ENCODE peak calls at places on chromosomes 13 and 19, in six cellular contexts. P, I, X, D, T and S are unnamed samples.

GRCh38 chr13:113207890-113208423 is 512 bp downstream of the PCID2 start:
- DNase-seq in D (peak), P (peak), I (peak), X (no peak), T (no peak), S (peak)

GRCh38 chr19:55080915-55081772 is 5.5 kb downstream of the EPS8L1 start:
- DNase-seq in I (peak), T (peak), D (peak), X (no peak), P (peak), S (peak)

GRCh38 chr13:60642552-60642951 is 245.5 kb downstream of the TDRD3 start:
- DNase-seq in P (no peak), T (no peak), X (no peak), D (no peak), I (no peak), S (no peak)

GRCh38 chr19:53881482-53882390 is at the start of gene PRKCG:
- DNase-seq in I (no peak), P (no peak), D (peak), X (no peak), T (peak), S (peak)

GRCh38 chr13:31267126-31267784 is 67.5 kb downstream of the B3GLCT start:
- DNase-seq in P (no peak), X (peak), D (no peak), I (no peak), T (no peak), S (peak)

GRCh38 chr19:41930926-41931592 is 2.8 kb upstream of the ERFL start:
- DNase-seq in I (no peak), X (no peak), P (no peak), T (no peak), D (peak), S (no peak)

GRCh38 chr19:51148571-51148970 is 6.5 kb downstream of the SIGLEC7 start:
- DNase-seq in X (no peak), D (no peak), P (no peak), I (no peak), T (no peak), S (no peak)

GRCh38 chr19:13099073-13099999 is 3.3 kb downstream of the LYL1 start:
- DNase-seq in P (no peak), D (peak), T (no peak), X (no peak), I (no peak), S (no peak)

GRCh38 chr19:12648088-12648487 is 18.5 kb downstream of the MAN2B1 start:
- DNase-seq in D (peak), T (peak), I (no peak), X (no peak), P (no peak), S (no peak)

GRCh38 chr19:6728346-6728745 is 7.9 kb upstream of the C3 start:
- DNase-seq in P (no peak), I (no peak), X (no peak), D (no peak), T (no peak), S (no peak)

GRCh38 chr13:27953671-27954405 is 15.3 kb downstream of the CDX2 start:
- DNase-seq in I (peak), X (no peak), P (peak), T (peak), D (peak), S (peak)
- H3K9ac ChIP-seq in I (no peak), X (no peak), P (no peak), T (no peak), D (no peak), S (no peak)

GRCh38 chr13:50140153-50140552 is 124.9 kb downstream of the KCNRG start:
- DNase-seq in T (no peak), P (no peak), I (no peak), D (no peak), X (no peak), S (no peak)

GRCh38 chr13:50136678-50137077 is 121.4 kb downstream of the KCNRG start:
- DNase-seq in D (no peak), I (no peak), X (no peak), P (no peak), T (no peak), S (no peak)

GRCh38 chr13:50141660-50142010 is 126.4 kb downstream of the KCNRG start:
- DNase-seq in T (no peak), D (no peak), I (no peak), P (no peak), X (no peak), S (no peak)

GRCh38 chr13:50144473-50145160 is 129.4 kb downstream of the KCNRG start:
- DNase-seq in I (no peak), X (no peak), D (no peak), T (no peak), P (no peak), S (no peak)

DNA sequence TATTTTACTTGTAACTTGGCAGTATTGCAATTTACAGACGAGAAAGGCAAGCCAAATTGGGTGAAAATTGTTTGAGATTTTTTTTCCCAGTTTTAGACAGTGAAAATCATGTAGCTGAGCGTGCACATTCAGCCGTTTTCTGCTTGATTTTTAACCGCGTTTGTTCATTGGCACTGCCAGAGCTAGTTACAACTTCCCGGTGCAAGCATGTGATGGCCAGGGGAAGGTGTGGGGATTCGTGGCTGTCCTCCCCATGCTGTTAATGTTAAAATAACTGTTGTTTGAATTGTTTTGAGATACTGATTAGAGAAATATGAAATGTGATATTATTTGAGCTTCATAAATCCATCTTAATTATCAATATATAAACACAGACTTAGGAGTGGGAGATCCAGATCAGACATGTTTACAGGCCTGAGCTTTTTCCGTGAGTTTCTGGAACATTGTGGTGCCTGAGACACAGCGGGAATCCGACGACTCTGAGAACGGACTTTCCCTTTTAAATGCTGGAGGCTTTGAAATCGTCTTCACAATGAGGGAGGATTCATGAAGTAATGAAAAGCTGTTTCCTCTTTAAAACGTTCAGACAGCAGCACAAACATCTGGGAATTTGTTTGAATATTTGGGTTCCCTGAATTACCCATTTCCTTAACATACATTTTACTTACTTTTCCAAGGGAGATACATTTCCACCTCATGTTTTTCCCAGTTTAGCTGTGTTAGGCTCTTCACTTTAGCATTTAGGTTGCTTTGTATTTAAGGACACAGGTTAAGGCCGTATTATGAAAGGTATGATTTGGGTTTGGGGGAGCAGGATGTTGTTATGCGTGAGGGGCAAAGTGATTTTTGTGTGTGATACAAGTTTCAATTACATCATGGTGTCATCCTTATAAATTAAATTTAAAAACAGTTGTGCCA is 125.8 kb downstream of the KCNRG start:
- DNase-seq in D (no peak), I (no peak), P (peak), T (no peak), X (no peak), S (no peak)
- H2AFZ ChIP-seq in D (no peak), I (peak), P (peak), T (no peak), X (no peak), S (no peak)

GRCh38 chr19:48330012-48330681 is 4.8 kb downstream of the EMP3 start:
- DNase-seq in T (peak), I (no peak), D (peak), X (no peak), P (no peak), S (peak)
- TF ChIP-seq CTCF in T (peak), I (no peak), D (peak), X (peak), P (no peak), S (no peak)

DNA sequence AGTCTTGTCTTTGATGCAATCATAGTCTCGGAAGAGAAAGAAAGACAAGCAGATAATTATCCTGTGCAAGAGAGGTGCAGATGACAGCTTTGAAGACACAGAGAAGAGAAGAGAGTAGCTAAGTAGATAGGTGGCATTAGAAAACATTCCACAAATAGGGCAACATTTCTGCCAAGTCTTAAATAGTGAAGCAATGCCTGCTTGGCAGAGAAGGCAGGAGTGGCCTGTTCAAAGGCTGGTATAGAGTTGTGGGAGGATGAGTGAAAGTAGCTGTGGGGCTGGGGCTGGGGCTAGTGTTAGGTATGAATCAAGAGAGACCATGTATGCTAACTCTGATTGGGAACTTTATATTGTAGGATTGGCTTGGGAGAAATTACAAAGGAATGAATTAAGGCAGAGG is 305.5 kb downstream of the DNAJC15 start:
- DNase-seq in X (no peak), I (no peak), T (no peak), D (no peak), P (no peak), S (no peak)
- H3K9ac ChIP-seq in X (no peak), I (no peak), T (no peak), D (no peak), P (no peak), S (no peak)

DNA sequence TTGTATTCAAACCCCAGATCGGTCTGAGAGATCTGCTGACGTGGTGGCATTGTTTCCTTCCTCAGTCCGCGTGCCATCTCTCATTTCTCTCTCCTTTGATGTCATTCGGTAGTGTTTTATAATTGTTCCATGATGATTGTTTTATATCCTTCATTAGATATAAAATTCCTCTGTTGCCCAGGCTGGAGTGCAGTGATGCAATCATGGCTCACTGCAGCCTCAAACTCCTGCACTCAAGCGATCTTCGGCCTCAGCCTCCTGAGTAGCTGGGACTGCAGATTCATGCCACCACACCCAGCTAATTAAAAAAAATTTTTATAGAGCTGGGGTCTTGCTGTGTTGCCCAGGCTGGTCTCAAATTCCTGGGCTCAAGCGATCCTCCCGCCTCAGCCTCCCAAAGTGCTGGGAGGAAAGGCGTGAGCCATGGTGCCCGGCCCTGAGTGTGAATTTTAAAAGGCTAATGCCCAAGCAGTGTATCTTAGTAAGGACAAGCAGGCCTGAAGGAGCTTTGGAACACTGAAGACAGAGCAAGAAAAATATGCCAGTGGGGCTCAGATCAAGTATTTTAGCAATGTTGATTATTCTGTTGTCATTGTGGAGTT is 5.3 kb downstream of the ZNF57 start:
- DNase-seq in D (no peak), T (no peak), P (no peak), I (no peak), X (no peak), S (no peak)
- H2AFZ ChIP-seq in D (no peak), T (no peak), P (no peak), I (no peak), X (no peak), S (no peak)

DNA sequence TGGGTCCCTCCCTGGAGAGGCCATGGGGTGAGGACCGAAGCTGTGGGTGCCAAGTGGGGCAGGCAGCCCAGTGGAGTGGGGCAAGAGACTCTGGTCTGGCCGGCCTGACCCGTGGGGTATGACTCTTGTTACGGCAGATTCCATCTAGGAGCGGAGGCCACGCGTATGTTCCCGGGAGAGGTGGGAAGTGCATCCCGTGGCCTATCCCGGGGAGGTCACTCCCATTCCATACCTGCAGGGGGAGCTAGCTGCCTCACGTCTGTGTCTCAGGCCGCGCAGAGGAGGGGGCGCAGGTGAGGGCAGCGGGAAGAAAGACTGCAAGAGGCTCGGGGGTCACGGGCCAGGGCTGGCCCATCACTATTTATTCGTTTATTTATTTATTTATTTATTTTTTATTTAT is 4.9 kb downstream of the CSNK1G2 start:
- DNase-seq in I (no peak), X (no peak), D (peak), P (no peak), T (peak), S (no peak)
- TF ChIP-seq CTCF in I (peak), X (peak), D (peak), P (peak), T (peak), S (peak)

DNA sequence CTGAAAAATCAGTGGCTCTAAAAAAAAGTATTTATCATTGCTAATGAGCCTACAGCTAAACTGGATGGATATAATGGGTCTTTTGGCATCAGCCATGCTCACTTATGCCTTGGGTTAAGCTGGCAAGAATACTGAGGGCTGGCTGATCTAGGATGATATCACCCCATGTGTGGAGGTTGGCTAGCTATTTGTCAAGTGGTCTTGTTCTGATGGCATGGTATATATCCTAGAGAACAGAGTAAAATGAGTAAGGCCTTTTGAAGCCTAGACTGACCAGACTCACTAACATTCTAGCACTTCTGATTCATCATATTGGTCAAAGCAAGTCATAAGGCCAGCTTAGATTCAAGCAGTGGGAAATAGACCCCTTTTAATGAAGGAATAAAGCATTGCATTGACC is 383.0 kb downstream of the SLITRK1 start:
- DNase-seq in T (no peak), I (peak), P (no peak), D (no peak), X (no peak), S (no peak)
- H3K9ac ChIP-seq in T (no peak), I (no peak), P (no peak), D (no peak), X (no peak), S (no peak)